ENCODE peak calls at places on chromosome X, in five cellular contexts. E is GM23248, C is H54, A is body of pancreas, Y is GM04504. T is an unnamed sample.

GRCh38 chrX:39690541-39691415 is 407.0 kb downstream of the BCOR start:
- DNase-seq in E (no peak), C (no peak), A (no peak), Y (no peak), T (no peak)

GRCh38 chrX:19739683-19740082 is 147.7 kb downstream of the SH3KBP1 start:
- DNase-seq in E (peak), C (peak), A (peak), Y (no peak), T (peak)

GRCh38 chrX:92231391-92231790 is 452.2 kb downstream of the PCDH11X start:
- DNase-seq in E (no peak), C (no peak), A (no peak), Y (no peak), T (no peak)

GRCh38 chrX:111095974-111096870 is at the start of gene PAK3:
- DNase-seq in E (peak), C (no peak), A (peak), Y (no peak), T (peak)

GRCh38 chrX:120308959-120309872 is 2.0 kb downstream of the TMEM255A start:
- DNase-seq in E (peak), C (no peak), A (peak), Y (no peak), T (peak)

GRCh38 chrX:31580726-31581125 is 508.9 kb upstream of the FTHL17 start:
- DNase-seq in E (peak), C (peak), A (no peak), Y (peak), T (no peak)

GRCh38 chrX:8179653-8180052 is 8.6 kb upstream of the VCX2 start:
- DNase-seq in E (no peak), C (no peak), A (no peak), Y (no peak), T (no peak)

GRCh38 chrX:138917781-138918180 is 206.3 kb upstream of the FGF13 start:
- DNase-seq in E (peak), C (peak), A (no peak), Y (peak), T (no peak)

GRCh38 chrX:97126020-97126419 is 242.3 kb downstream of the RPA4 start:
- DNase-seq in E (peak), C (no peak), A (no peak), Y (peak), T (no peak)

GRCh38 chrX:109656774-109657173 is 31.8 kb upstream of the KCNE5 start:
- DNase-seq in E (no peak), C (no peak), A (no peak), Y (no peak), T (no peak)

GRCh38 chrX:134932528-134933217 is 58.1 kb upstream of the SMIM10 start:
- DNase-seq in E (peak), C (peak), A (no peak), Y (no peak), T (no peak)

GRCh38 chrX:33156152-33156726 is 55.1 kb downstream of the DMD start:
- DNase-seq in E (no peak), C (no peak), A (no peak), Y (no peak), T (no peak)

GRCh38 chrX:29728639-29729038 is 486.7 kb upstream of the MAGEB2 start:
- DNase-seq in E (no peak), C (no peak), A (no peak), Y (no peak), T (no peak)

GRCh38 chrX:84188320-84188834 is 378 bp upstream of the RPS6KA6 start:
- DNase-seq in E (peak), C (no peak), A (peak), Y (no peak), T (peak)

GRCh38 chrX:149871940-149872339 is 9.0 kb upstream of the MAGEA8 start:
- DNase-seq in E (peak), C (peak), A (no peak), Y (no peak), T (peak)

GRCh38 chrX:53683556-53684414 is 2.7 kb downstream of the HUWE1 start:
- DNase-seq in E (peak), C (peak), A (peak), Y (peak), T (peak)

GRCh38 chrX:29225670-29226069 is 638.4 kb downstream of the IL1RAPL1 start:
- DNase-seq in E (no peak), C (no peak), A (no peak), Y (no peak), T (no peak)

GRCh38 chrX:49066690-49067089 is 7.1 kb downstream of the PRAF2 start:
- DNase-seq in E (no peak), C (no peak), A (no peak), Y (no peak), T (no peak)

GRCh38 chrX:40539214-40540142 is 41.3 kb upstream of the ATP6AP2 start:
- DNase-seq in E (peak), C (no peak), A (no peak), Y (peak), T (peak)

GRCh38 chrX:49627030-49627777 is 28.4 kb downstream of the GAGE1 start:
- DNase-seq in E (peak), C (peak), A (no peak), Y (no peak), T (peak)

GRCh38 chrX:21740329-21741274 is 17.3 kb downstream of the SMPX start:
- DNase-seq in E (no peak), C (no peak), A (peak), Y (no peak), T (no peak)

GRCh38 chrX:70504772-70505450 is 60.3 kb downstream of the DLG3 start:
- DNase-seq in E (no peak), C (no peak), A (no peak), Y (no peak), T (no peak)

GRCh38 chrX:11422529-11422857 is 129.3 kb downstream of the AMELX start:
- DNase-seq in E (no peak), C (no peak), A (no peak), Y (no peak), T (no peak)

GRCh38 chrX:129318375-129318774 is 204.9 kb downstream of the SMARCA1 start:
- DNase-seq in E (peak), C (no peak), A (no peak), Y (peak), T (no peak)